ENCODE peak calls at places on chromosomes 4 and X, in seven cellular contexts. One of them, this sample, is unnamed.

GRCh38 chrX:28133763-28134162 is 152.5 kb upstream of the DCAF8L1 start:
- DNase-seq in effector memory CD4-positive, alpha-beta T cell: no peak
- DNase-seq in tibial nerve: no peak
- DNase-seq in NCI-H1105 treated with DMSO at 0.1 percent for 48 hours: no peak
- DNase-seq in GM06990: no peak
- DNase-seq in upper lobe of right lung: no peak
- DNase-seq in GM20000: no peak
- DNase-seq in this sample: no peak

GRCh38 chr4:151204925-151205524 is 71.9 kb upstream of the PRSS48 start:
- DNase-seq in GM06990: no peak
- DNase-seq in GM20000: no peak
- DNase-seq in tibial nerve: no peak
- DNase-seq in effector memory CD4-positive, alpha-beta T cell: no peak
- DNase-seq in upper lobe of right lung: no peak
- DNase-seq in NCI-H1105 treated with DMSO at 0.1 percent for 48 hours: no peak
- DNase-seq in this sample: no peak

GRCh38 chr4:185305979-185306442 is 89.7 kb downstream of the LRP2BP start:
- DNase-seq in effector memory CD4-positive, alpha-beta T cell: no peak
- DNase-seq in upper lobe of right lung: no peak
- DNase-seq in tibial nerve: no peak
- DNase-seq in GM06990: no peak
- DNase-seq in GM20000: no peak
- DNase-seq in NCI-H1105 treated with DMSO at 0.1 percent for 48 hours: no peak
- DNase-seq in this sample: no peak

GRCh38 chrX:150692296-150692695 is 900 bp upstream of the MTMR1 start:
- DNase-seq in effector memory CD4-positive, alpha-beta T cell: no peak
- DNase-seq in GM06990: no peak
- DNase-seq in GM20000: no peak
- DNase-seq in tibial nerve: no peak
- DNase-seq in NCI-H1105 treated with DMSO at 0.1 percent for 48 hours: no peak
- DNase-seq in upper lobe of right lung: no peak
- DNase-seq in this sample: no peak

GRCh38 chr4:151917145-151917775 is 156.5 kb upstream of the GATB start:
- DNase-seq in tibial nerve: no peak
- DNase-seq in effector memory CD4-positive, alpha-beta T cell: no peak
- DNase-seq in GM06990: no peak
- DNase-seq in upper lobe of right lung: no peak
- DNase-seq in GM20000: no peak
- DNase-seq in NCI-H1105 treated with DMSO at 0.1 percent for 48 hours: no peak
- DNase-seq in this sample: no peak

GRCh38 chr4:56321246-56321645 is 66.0 kb downstream of the AASDH start:
- DNase-seq in NCI-H1105 treated with DMSO at 0.1 percent for 48 hours: no peak
- DNase-seq in tibial nerve: no peak
- DNase-seq in GM20000: no peak
- DNase-seq in effector memory CD4-positive, alpha-beta T cell: no peak
- DNase-seq in GM06990: no peak
- DNase-seq in upper lobe of right lung: no peak
- DNase-seq in this sample: no peak

GRCh38 chr4:85928775-85929585 is 430.9 kb downstream of the MAPK10 start:
- DNase-seq in GM20000: no peak
- DNase-seq in upper lobe of right lung: no peak
- DNase-seq in GM06990: no peak
- DNase-seq in tibial nerve: no peak
- DNase-seq in effector memory CD4-positive, alpha-beta T cell: no peak
- DNase-seq in NCI-H1105 treated with DMSO at 0.1 percent for 48 hours: no peak
- DNase-seq in this sample: no peak

GRCh38 chr4:95694411-95694810 is 145.5 kb upstream of the PDHA2 start:
- DNase-seq in tibial nerve: no peak
- DNase-seq in GM06990: no peak
- DNase-seq in GM20000: no peak
- DNase-seq in NCI-H1105 treated with DMSO at 0.1 percent for 48 hours: no peak
- DNase-seq in effector memory CD4-positive, alpha-beta T cell: no peak
- DNase-seq in upper lobe of right lung: no peak
- DNase-seq in this sample: no peak

GRCh38 chr4:67052981-67053380 is 492.3 kb downstream of the CENPC start:
- DNase-seq in upper lobe of right lung: no peak
- DNase-seq in GM06990: no peak
- DNase-seq in effector memory CD4-positive, alpha-beta T cell: no peak
- DNase-seq in NCI-H1105 treated with DMSO at 0.1 percent for 48 hours: peak; percentile 69
- DNase-seq in GM20000: no peak
- DNase-seq in tibial nerve: no peak
- DNase-seq in this sample: no peak

GRCh38 chrX:27728291-27728690 is 79.5 kb upstream of the MAGEB10 start:
- DNase-seq in NCI-H1105 treated with DMSO at 0.1 percent for 48 hours: no peak
- DNase-seq in upper lobe of right lung: no peak
- DNase-seq in GM06990: no peak
- DNase-seq in tibial nerve: no peak
- DNase-seq in GM20000: no peak
- DNase-seq in effector memory CD4-positive, alpha-beta T cell: no peak
- DNase-seq in this sample: no peak

GRCh38 chrX:122196338-122196737 is 987.7 kb upstream of the GRIA3 start:
- DNase-seq in upper lobe of right lung: no peak
- DNase-seq in GM06990: no peak
- DNase-seq in GM20000: no peak
- DNase-seq in NCI-H1105 treated with DMSO at 0.1 percent for 48 hours: no peak
- DNase-seq in effector memory CD4-positive, alpha-beta T cell: no peak
- DNase-seq in tibial nerve: no peak
- DNase-seq in this sample: no peak

GRCh38 chr4:108168672-108169562 is at the start of gene LEF1:
- DNase-seq in GM20000: peak; percentile 83
- DNase-seq in GM06990: peak; percentile 56
- DNase-seq in upper lobe of right lung: peak; percentile 70
- DNase-seq in tibial nerve: peak; percentile 17
- DNase-seq in effector memory CD4-positive, alpha-beta T cell: peak; percentile 36
- DNase-seq in NCI-H1105 treated with DMSO at 0.1 percent for 48 hours: peak; percentile 66
- DNase-seq in this sample: peak; percentile 81

GRCh38 chr4:168589154-168589553 is 92.3 kb downstream of the PALLD start:
- DNase-seq in NCI-H1105 treated with DMSO at 0.1 percent for 48 hours: no peak
- DNase-seq in upper lobe of right lung: no peak
- DNase-seq in tibial nerve: no peak
- DNase-seq in GM20000: no peak
- DNase-seq in GM06990: no peak
- DNase-seq in effector memory CD4-positive, alpha-beta T cell: no peak
- DNase-seq in this sample: no peak

This sample was measured in GM13976.